ENCODE peak calls at places on chromosomes 7 and 10, in eight cellular contexts. One of them, this sample, is unnamed.

GRCh38 chr7:27586825-27587224 is 75.9 kb downstream of the HIBADH start:
- DNase-seq in tibial artery: no peak
- DNase-seq in neural progenitor cell: peak; percentile 23
- DNase-seq in body of pancreas: peak; percentile 25
- DNase-seq in A549: no peak
- DNase-seq in heart right ventricle: no peak
- DNase-seq in OCI-LY7: peak; percentile 75
- DNase-seq in pancreas: no peak
- DNase-seq in this sample: no peak

GRCh38 chr10:94010886-94011285 is 17.2 kb downstream of the PLCE1 start:
- DNase-seq in tibial artery: no peak
- DNase-seq in neural progenitor cell: no peak
- DNase-seq in body of pancreas: no peak
- DNase-seq in A549: no peak
- DNase-seq in heart right ventricle: no peak
- DNase-seq in OCI-LY7: no peak
- DNase-seq in pancreas: no peak
- DNase-seq in this sample: no peak

GRCh38 chr7:117992635-117993034 is 119.4 kb upstream of the CTTNBP2 start:
- DNase-seq in tibial artery: no peak
- DNase-seq in neural progenitor cell: no peak
- DNase-seq in body of pancreas: no peak
- DNase-seq in A549: no peak
- DNase-seq in heart right ventricle: no peak
- DNase-seq in OCI-LY7: no peak
- DNase-seq in pancreas: no peak
- DNase-seq in this sample: no peak

GRCh38 chr10:77463499-77463898 is 174.1 kb downstream of the KCNMA1 start:
- DNase-seq in tibial artery: no peak
- DNase-seq in neural progenitor cell: no peak
- DNase-seq in body of pancreas: no peak
- DNase-seq in A549: no peak
- DNase-seq in heart right ventricle: no peak
- DNase-seq in OCI-LY7: no peak
- DNase-seq in pancreas: no peak
- DNase-seq in this sample: no peak

GRCh38 chr7:158405324-158405723 is 182.3 kb downstream of the PTPRN2 start:
- DNase-seq in tibial artery: no peak
- DNase-seq in neural progenitor cell: no peak
- DNase-seq in body of pancreas: no peak
- DNase-seq in A549: no peak
- DNase-seq in heart right ventricle: no peak
- DNase-seq in OCI-LY7: no peak
- DNase-seq in pancreas: no peak
- DNase-seq in this sample: no peak

GRCh38 chr7:16657656-16658279 is 11.8 kb downstream of the BZW2 start:
- DNase-seq in tibial artery: no peak
- DNase-seq in neural progenitor cell: peak; percentile 59
- DNase-seq in body of pancreas: peak; percentile 29
- DNase-seq in A549: peak; percentile 33
- DNase-seq in heart right ventricle: peak; percentile 41
- DNase-seq in OCI-LY7: no peak
- DNase-seq in pancreas: peak; percentile 34
- DNase-seq in this sample: no peak

GRCh38 chr10:35563266-35563891 is 41.8 kb upstream of the GJD4 start:
- DNase-seq in tibial artery: peak; percentile 33
- DNase-seq in neural progenitor cell: peak; percentile 76
- DNase-seq in body of pancreas: peak; percentile 66
- DNase-seq in A549: peak; percentile 61
- DNase-seq in heart right ventricle: peak; percentile 55
- DNase-seq in OCI-LY7: peak; percentile 77
- DNase-seq in pancreas: peak; percentile 64
- DNase-seq in this sample: peak; percentile 63

GRCh38 chr7:41053830-41054229 is 649.1 kb downstream of the INHBA start:
- DNase-seq in tibial artery: no peak
- DNase-seq in neural progenitor cell: no peak
- DNase-seq in body of pancreas: no peak
- DNase-seq in A549: no peak
- DNase-seq in heart right ventricle: no peak
- DNase-seq in OCI-LY7: no peak
- DNase-seq in pancreas: no peak
- DNase-seq in this sample: no peak

GRCh38 chr7:83267141-83267631 is 104.5 kb upstream of the PCLO start:
- DNase-seq in tibial artery: no peak
- DNase-seq in neural progenitor cell: no peak
- DNase-seq in body of pancreas: no peak
- DNase-seq in A549: no peak
- DNase-seq in heart right ventricle: no peak
- DNase-seq in OCI-LY7: no peak
- DNase-seq in pancreas: no peak
- DNase-seq in this sample: no peak

GRCh38 chr10:79454259-79454658 is 8.8 kb upstream of the ZCCHC24 start:
- DNase-seq in tibial artery: peak; percentile 62
- DNase-seq in neural progenitor cell: no peak
- DNase-seq in body of pancreas: no peak
- DNase-seq in A549: no peak
- DNase-seq in heart right ventricle: no peak
- DNase-seq in OCI-LY7: no peak
- DNase-seq in pancreas: no peak
- DNase-seq in this sample: no peak

GRCh38 chr7:636396-636795 is 90.1 kb upstream of the DNAAF5 start:
- DNase-seq in tibial artery: no peak
- DNase-seq in neural progenitor cell: peak; percentile 11
- DNase-seq in body of pancreas: peak; percentile 45
- DNase-seq in A549: peak; percentile 84
- DNase-seq in heart right ventricle: peak; percentile 26
- DNase-seq in OCI-LY7: no peak
- DNase-seq in pancreas: peak; percentile 50
- DNase-seq in this sample: no peak

GRCh38 chr7:45683556-45684148 is 109.5 kb downstream of the ADCY1 start:
- DNase-seq in tibial artery: no peak
- DNase-seq in neural progenitor cell: no peak
- DNase-seq in body of pancreas: no peak
- DNase-seq in A549: no peak
- DNase-seq in heart right ventricle: no peak
- DNase-seq in OCI-LY7: no peak
- DNase-seq in pancreas: no peak
- DNase-seq in this sample: no peak

GRCh38 chr7:134165266-134165665 is 38.1 kb downstream of the LRGUK start:
- DNase-seq in tibial artery: no peak
- DNase-seq in neural progenitor cell: no peak
- DNase-seq in body of pancreas: no peak
- DNase-seq in A549: no peak
- DNase-seq in heart right ventricle: no peak
- DNase-seq in OCI-LY7: no peak
- DNase-seq in pancreas: no peak
- DNase-seq in this sample: no peak

GRCh38 chr10:14904316-14904732 is 25.7 kb downstream of the SUV39H2 start:
- DNase-seq in tibial artery: no peak
- DNase-seq in neural progenitor cell: peak; percentile 43
- DNase-seq in body of pancreas: no peak
- DNase-seq in A549: peak; percentile 29
- DNase-seq in heart right ventricle: no peak
- DNase-seq in OCI-LY7: peak; percentile 68
- DNase-seq in pancreas: no peak
- DNase-seq in this sample: no peak

GRCh38 chr7:19327011-19327410 is 181.8 kb upstream of the FERD3L start:
- DNase-seq in tibial artery: no peak
- DNase-seq in neural progenitor cell: no peak
- DNase-seq in body of pancreas: no peak
- DNase-seq in A549: no peak
- DNase-seq in heart right ventricle: peak; percentile 7
- DNase-seq in OCI-LY7: no peak
- DNase-seq in pancreas: no peak
- DNase-seq in this sample: no peak

GRCh38 chr10:23630880-23631279 is 192.0 kb downstream of the OTUD1 start:
- DNase-seq in tibial artery: no peak
- DNase-seq in neural progenitor cell: peak; percentile 25
- DNase-seq in body of pancreas: no peak
- DNase-seq in A549: no peak
- DNase-seq in heart right ventricle: no peak
- DNase-seq in OCI-LY7: no peak
- DNase-seq in pancreas: no peak
- DNase-seq in this sample: no peak

GRCh38 chr7:27092753-27093097 is 3.1 kb downstream of the HOXA1 start:
- DNase-seq in tibial artery: no peak
- DNase-seq in neural progenitor cell: no peak
- DNase-seq in body of pancreas: no peak
- DNase-seq in A549: no peak
- DNase-seq in heart right ventricle: no peak
- DNase-seq in OCI-LY7: no peak
- DNase-seq in pancreas: no peak
- DNase-seq in this sample: no peak

GRCh38 chr7:101725911-101726310 is 91.5 kb upstream of the CUX1 start:
- DNase-seq in tibial artery: no peak
- DNase-seq in neural progenitor cell: no peak
- DNase-seq in body of pancreas: no peak
- DNase-seq in A549: no peak
- DNase-seq in heart right ventricle: no peak
- DNase-seq in OCI-LY7: no peak
- DNase-seq in pancreas: no peak
- DNase-seq in this sample: no peak

GRCh38 chr10:78524941-78525340 is 491.3 kb downstream of the RPS24 start:
- DNase-seq in tibial artery: no peak
- DNase-seq in neural progenitor cell: no peak
- DNase-seq in body of pancreas: no peak
- DNase-seq in A549: no peak
- DNase-seq in heart right ventricle: no peak
- DNase-seq in OCI-LY7: no peak
- DNase-seq in pancreas: no peak
- DNase-seq in this sample: no peak

GRCh38 chr7:135098391-135098790 is 49.5 kb upstream of the TMEM140 start:
- DNase-seq in tibial artery: no peak
- DNase-seq in neural progenitor cell: no peak
- DNase-seq in body of pancreas: no peak
- DNase-seq in A549: no peak
- DNase-seq in heart right ventricle: no peak
- DNase-seq in OCI-LY7: no peak
- DNase-seq in pancreas: no peak
- DNase-seq in this sample: no peak

GRCh38 chr7:5796076-5796475 is 14.6 kb upstream of the RNF216 start:
- DNase-seq in tibial artery: no peak
- DNase-seq in neural progenitor cell: no peak
- DNase-seq in body of pancreas: no peak
- DNase-seq in A549: no peak
- DNase-seq in heart right ventricle: no peak
- DNase-seq in OCI-LY7: no peak
- DNase-seq in pancreas: no peak
- DNase-seq in this sample: no peak

GRCh38 chr7:75590373-75591005 is 98.4 kb downstream of the SPDYE5 start:
- DNase-seq in tibial artery: no peak
- DNase-seq in neural progenitor cell: no peak
- DNase-seq in body of pancreas: no peak
- DNase-seq in A549: no peak
- DNase-seq in heart right ventricle: no peak
- DNase-seq in OCI-LY7: no peak
- DNase-seq in pancreas: no peak
- DNase-seq in this sample: no peak

GRCh38 chr10:93152136-93152535 is 78.4 kb downstream of the CYP26A1 start:
- DNase-seq in tibial artery: no peak
- DNase-seq in neural progenitor cell: no peak
- DNase-seq in body of pancreas: no peak
- DNase-seq in A549: no peak
- DNase-seq in heart right ventricle: no peak
- DNase-seq in OCI-LY7: no peak
- DNase-seq in pancreas: no peak
- DNase-seq in this sample: no peak

GRCh38 chr7:79050592-79050991 is 402.9 kb downstream of the MAGI2 start:
- DNase-seq in tibial artery: no peak
- DNase-seq in neural progenitor cell: no peak
- DNase-seq in body of pancreas: no peak
- DNase-seq in A549: no peak
- DNase-seq in heart right ventricle: no peak
- DNase-seq in OCI-LY7: no peak
- DNase-seq in pancreas: no peak
- DNase-seq in this sample: no peak

GRCh38 chr10:91589656-91590035 is 43.2 kb downstream of the PPP1R3C start:
- DNase-seq in tibial artery: no peak
- DNase-seq in neural progenitor cell: no peak
- DNase-seq in body of pancreas: no peak
- DNase-seq in A549: no peak
- DNase-seq in heart right ventricle: no peak
- DNase-seq in OCI-LY7: no peak
- DNase-seq in pancreas: no peak
- DNase-seq in this sample: no peak
- H3K4me1 ChIP-seq in tibial artery: peaks cover 6% of the 10 kb centered on the region
- H3K4me1 ChIP-seq in neural progenitor cell: no peaks in the 10 kb centered on the region
- H3K4me1 ChIP-seq in body of pancreas: peaks cover 77% of the 10 kb centered on the region
- H3K4me1 ChIP-seq in A549: peaks cover 66% of the 10 kb centered on the region
- H3K4me1 ChIP-seq in heart right ventricle: peaks cover 80% of the 10 kb centered on the region
- H3K4me1 ChIP-seq in OCI-LY7: no peaks in the 10 kb centered on the region
- H3K4me1 ChIP-seq in pancreas: peaks cover 68% of the 10 kb centered on the region
- H3K4me1 ChIP-seq in this sample: peaks cover 26% of the 10 kb centered on the region

GRCh38 chr10:126315471-126316177 is 72.7 kb downstream of the ADAM12 start:
- DNase-seq in tibial artery: no peak
- DNase-seq in neural progenitor cell: no peak
- DNase-seq in body of pancreas: no peak
- DNase-seq in A549: no peak
- DNase-seq in heart right ventricle: no peak
- DNase-seq in OCI-LY7: no peak
- DNase-seq in pancreas: no peak
- DNase-seq in this sample: no peak
- H3K4me3 ChIP-seq in tibial artery: no peak overlapping the region
- H3K4me3 ChIP-seq in neural progenitor cell: no peak overlapping the region
- H3K4me3 ChIP-seq in body of pancreas: no peak overlapping the region
- H3K4me3 ChIP-seq in A549: no peak overlapping the region
- H3K4me3 ChIP-seq in heart right ventricle: no peak overlapping the region
- H3K4me3 ChIP-seq in OCI-LY7: no peak overlapping the region
- H3K4me3 ChIP-seq in pancreas: no peak overlapping the region
- H3K4me3 ChIP-seq in this sample: no peak overlapping the region

GRCh38 chr7:29113384-29114102 is 32.8 kb downstream of the CPVL start:
- DNase-seq in tibial artery: no peak
- DNase-seq in neural progenitor cell: peak; percentile 54
- DNase-seq in body of pancreas: no peak
- DNase-seq in A549: peak; percentile 15
- DNase-seq in heart right ventricle: no peak
- DNase-seq in OCI-LY7: peak; percentile 2
- DNase-seq in pancreas: peak; percentile 31
- DNase-seq in this sample: no peak
- TF ChIP-seq CTCF in tibial artery: no peak
- TF ChIP-seq CTCF in neural progenitor cell: peak; percentile 57
- TF ChIP-seq CTCF in body of pancreas: peak; percentile 43
- TF ChIP-seq CTCF in A549: peak; percentile 47
- TF ChIP-seq CTCF in heart right ventricle: peak; percentile 7
- TF ChIP-seq CTCF in OCI-LY7: peak; percentile 48
- TF ChIP-seq CTCF in pancreas: peak; percentile 10
- TF ChIP-seq CTCF in this sample: peak; percentile 11

GRCh38 chr10:44973323-44974081 is 5.1 kb downstream of the DEPP1 start:
- DNase-seq in tibial artery: no peak
- DNase-seq in neural progenitor cell: no peak
- DNase-seq in body of pancreas: peak; percentile 52
- DNase-seq in A549: no peak
- DNase-seq in heart right ventricle: no peak
- DNase-seq in OCI-LY7: no peak
- DNase-seq in pancreas: peak; percentile 27
- DNase-seq in this sample: no peak
- H3K4me1 ChIP-seq in tibial artery: no peaks in the 10 kb centered on the region
- H3K4me1 ChIP-seq in neural progenitor cell: peaks cover 18% of the 10 kb centered on the region
- H3K4me1 ChIP-seq in body of pancreas: peaks cover 66% of the 10 kb centered on the region
- H3K4me1 ChIP-seq in A549: peaks cover 20% of the 10 kb centered on the region
- H3K4me1 ChIP-seq in heart right ventricle: peaks cover 86% of the 10 kb centered on the region
- H3K4me1 ChIP-seq in OCI-LY7: peaks cover 22% of the 10 kb centered on the region
- H3K4me1 ChIP-seq in pancreas: peaks cover 13% of the 10 kb centered on the region
- H3K4me1 ChIP-seq in this sample: peaks cover 75% of the 10 kb centered on the region

This sample was measured in lower lobe of right lung.